ENCODE peak calls at places on chromosomes 7 and 10, in nine cellular contexts. L is GM23338, H is MM.1S, C is HCT116, X is neural progenitor cell, W is GM23248, O is SK-N-SH, N is hepatocyte, A is PC-3. I is an unnamed sample.

GRCh38 chr10:33817647-33818046 is 483.2 kb upstream of the NRP1 start:
- DNase-seq in L (no peak), H (no peak), C (no peak), X (no peak), W (no peak), O (no peak), N (no peak), A (no peak), I (no peak)

GRCh38 chr10:129078746-129079480 is 388.1 kb upstream of the MGMT start:
- DNase-seq in L (no peak), H (no peak), C (no peak), X (no peak), W (no peak), O (no peak), N (no peak), A (no peak), I (no peak)

GRCh38 chr10:63573068-63573697 is 52.0 kb downstream of the REEP3 start:
- DNase-seq in L (no peak), H (peak; percentile 70), C (no peak), X (no peak), W (peak; percentile 14), O (peak; percentile 33), N (peak; percentile 19), A (no peak), I (no peak)

GRCh38 chr10:17025444-17026295 is 103.9 kb downstream of the CUBN start:
- DNase-seq in L (no peak), H (no peak), C (peak; percentile 21), X (peak; percentile 50), W (peak; percentile 100), O (peak; percentile 19), N (peak; percentile 54), A (peak; percentile 55), I (no peak)

GRCh38 chr10:124091646-124092269 is 1.6 kb downstream of the CHST15 start:
- DNase-seq in L (peak; percentile 72), H (peak; percentile 43), C (no peak), X (peak; percentile 62), W (peak; percentile 22), O (peak; percentile 73), N (peak; percentile 49), A (no peak), I (peak; percentile 58)

GRCh38 chr10:89633484-89633883 is 11.6 kb downstream of the PANK1 start:
- DNase-seq in L (no peak), H (no peak), C (no peak), X (no peak), W (peak; percentile 76), O (no peak), N (peak; percentile 48), A (peak; percentile 67), I (no peak)

GRCh38 chr7:22154130-22154529 is 202.8 kb downstream of the RAPGEF5 start:
- DNase-seq in L (peak; percentile 62), H (peak; percentile 72), C (no peak), X (peak; percentile 71), W (no peak), O (peak; percentile 26), N (no peak), A (no peak), I (no peak)

GRCh38 chr7:137668404-137668803 is 178.4 kb downstream of the DGKI start:
- DNase-seq in L (no peak), H (no peak), C (no peak), X (no peak), W (no peak), O (no peak), N (no peak), A (no peak), I (no peak)

GRCh38 chr10:22478555-22479334 is 133.4 kb downstream of the SPAG6 start:
- DNase-seq in L (no peak), H (no peak), C (no peak), X (no peak), W (no peak), O (no peak), N (no peak), A (no peak), I (no peak)

GRCh38 chr10:114379631-114380041 is 24.7 kb downstream of the AFAP1L2 start:
- DNase-seq in L (no peak), H (no peak), C (no peak), X (no peak), W (no peak), O (no peak), N (no peak), A (no peak), I (no peak)

GRCh38 chr7:38185938-38186337 is 7.9 kb downstream of the STARD3NL start:
- DNase-seq in L (no peak), H (no peak), C (no peak), X (no peak), W (peak; percentile 7), O (no peak), N (no peak), A (peak; percentile 18), I (no peak)

GRCh38 chr10:46520941-46521340 is 35.5 kb downstream of the GPRIN2 start:
- DNase-seq in L (no peak), H (no peak), C (no peak), X (no peak), W (peak; percentile 56), O (peak; percentile 53), N (no peak), A (peak; percentile 87), I (no peak)

GRCh38 chr10:95346715-95347401 is 56.1 kb upstream of the PDLIM1 start:
- DNase-seq in L (peak; percentile 84), H (no peak), C (peak; percentile 24), X (peak; percentile 68), W (peak; percentile 10), O (no peak), N (no peak), A (peak; percentile 14), I (no peak)

GRCh38 chr7:83782628-83783027 is 133.7 kb upstream of the SEMA3E start:
- DNase-seq in L (no peak), H (no peak), C (no peak), X (no peak), W (peak; percentile 33), O (no peak), N (no peak), A (peak; percentile 63), I (no peak)

GRCh38 chr10:132163278-132163765 is 23.4 kb upstream of the DPYSL4 start:
- DNase-seq in L (peak; percentile 94), H (no peak), C (peak; percentile 79), X (peak; percentile 87), W (peak; percentile 51), O (peak; percentile 86), N (no peak), A (peak; percentile 80), I (peak; percentile 91)

GRCh38 chr10:58275261-58275660 is 6.3 kb downstream of the CISD1 start:
- DNase-seq in L (no peak), H (no peak), C (no peak), X (no peak), W (no peak), O (no peak), N (peak; percentile 13), A (no peak), I (no peak)

GRCh38 chr7:6423942-6424701 is 23.6 kb downstream of the DAGLB start:
- DNase-seq in L (peak; percentile 32), H (no peak), C (no peak), X (no peak), W (peak; percentile 38), O (peak; percentile 44), N (no peak), A (peak; percentile 61), I (no peak)

GRCh38 chr10:119713744-119714483 is 11.9 kb upstream of the INPP5F start:
- DNase-seq in L (no peak), H (no peak), C (no peak), X (no peak), W (no peak), O (peak; percentile 27), N (no peak), A (no peak), I (no peak)

GRCh38 chr7:36284470-36284869 is 105.2 kb upstream of the ANLN start:
- DNase-seq in L (peak; percentile 63), H (no peak), C (no peak), X (peak; percentile 53), W (no peak), O (no peak), N (no peak), A (no peak), I (peak; percentile 18)
- H3K4me1 ChIP-seq in L (peaks cover 50% of the 10 kb centered on the region), H (peaks cover 10% of the 10 kb centered on the region), C (peaks cover 49% of the 10 kb centered on the region), X (peaks cover 19% of the 10 kb centered on the region), W (peaks cover 18% of the 10 kb centered on the region), O (peaks cover 16% of the 10 kb centered on the region), N (peaks cover 26% of the 10 kb centered on the region), A (peaks cover 62% of the 10 kb centered on the region), I (peaks cover 72% of the 10 kb centered on the region)

DNA sequence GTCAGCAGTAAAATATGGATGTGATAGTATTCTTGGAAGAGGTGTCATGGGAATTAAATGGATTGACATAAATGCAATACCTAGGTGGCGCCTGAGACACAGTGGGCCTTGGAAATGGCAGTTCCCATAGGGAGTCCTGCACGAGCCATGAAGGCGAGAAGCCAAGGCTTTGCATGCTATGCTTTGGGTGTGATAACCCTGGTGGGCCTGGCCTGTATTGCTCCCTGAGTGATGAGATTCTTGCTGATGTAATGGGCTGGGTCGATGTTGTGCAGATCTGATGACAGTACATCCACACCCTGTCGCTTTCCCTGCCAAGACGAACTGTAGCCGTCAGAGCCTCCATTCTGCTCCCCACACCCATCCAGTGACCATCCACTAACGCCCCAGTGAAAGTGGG is 46.4 kb downstream of the CREB5 start:
- DNase-seq in L (peak; percentile 48), H (no peak), C (no peak), X (no peak), W (no peak), O (no peak), N (no peak), A (no peak), I (no peak)
- H3K4me2 ChIP-seq in L (no peak overlapping the region), H (no peak overlapping the region), C (no peak overlapping the region), X (no peak overlapping the region), W (no peak overlapping the region), O (no peak overlapping the region), N (no peak overlapping the region), A (no peak overlapping the region), I (no peak overlapping the region)

DNA sequence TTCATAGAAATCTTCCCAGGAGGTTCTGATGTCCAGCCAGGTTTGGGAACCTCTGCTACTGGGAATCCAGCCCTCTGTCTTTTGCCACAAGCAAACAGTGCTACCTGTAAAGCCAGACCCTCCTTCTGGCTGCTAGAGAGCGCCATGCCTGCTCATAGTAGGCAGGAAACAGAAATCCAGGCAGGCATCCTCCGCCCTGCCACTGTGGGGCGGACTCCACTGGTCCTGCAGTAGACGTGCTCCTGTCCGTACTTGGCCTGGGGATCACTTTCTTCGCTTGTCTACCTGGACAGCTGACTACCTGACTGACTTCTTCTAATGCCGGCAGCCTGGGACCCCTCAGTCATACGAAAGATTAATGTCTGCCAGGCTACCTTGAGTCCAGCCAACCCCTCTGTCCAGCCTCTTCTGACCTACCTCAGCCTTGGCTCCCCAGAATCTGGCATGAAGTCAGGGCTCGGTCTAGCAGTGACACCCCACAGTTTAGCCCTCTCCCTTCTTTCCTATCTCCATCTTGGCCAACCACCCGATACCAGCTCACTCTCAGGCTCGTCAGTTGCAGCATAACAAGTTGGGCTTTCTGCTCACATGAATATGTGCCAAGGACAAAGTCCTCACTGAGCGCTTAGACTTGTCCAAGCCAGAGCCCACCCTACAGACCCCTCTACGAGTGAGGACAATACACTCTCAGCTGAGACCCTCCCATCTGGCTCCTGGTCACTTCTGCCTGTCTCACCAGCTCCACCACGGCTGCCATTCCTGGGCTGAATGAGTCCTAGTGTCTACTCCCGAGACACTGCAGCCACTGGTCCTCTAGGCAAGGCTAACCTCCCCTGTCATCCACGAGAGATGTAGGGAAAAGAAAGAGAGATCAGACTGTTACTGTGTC is 43.9 kb upstream of the OPALIN start:
- DNase-seq in L (peak; percentile 53), H (no peak), C (no peak), X (no peak), W (no peak), O (no peak), N (no peak), A (no peak), I (no peak)
- TF ChIP-seq EZH2phosphoT487 in L (no peak), H (no peak), C (no peak), X (no peak), W (no peak), O (no peak), N (no peak), A (no peak), I (no peak)

GRCh38 chr10:113062977-113063967 is 113.2 kb downstream of the TCF7L2 start:
- DNase-seq in L (peak; percentile 80), H (no peak), C (no peak), X (peak; percentile 61), W (peak; percentile 48), O (no peak), N (no peak), A (no peak), I (no peak)
- H3K4me1 ChIP-seq in L (peaks cover 72% of the 10 kb centered on the region), H (no peaks in the 10 kb centered on the region), C (peaks cover 80% of the 10 kb centered on the region), X (peaks cover 63% of the 10 kb centered on the region), W (peaks cover 38% of the 10 kb centered on the region), O (peaks cover 23% of the 10 kb centered on the region), N (peaks cover 59% of the 10 kb centered on the region), A (no peaks in the 10 kb centered on the region), I (no peaks in the 10 kb centered on the region)